ENCODE peak calls at places on chromosomes 6 and 20, in nine cellular contexts. W is neuronal stem cell, X is fibroblast of lung, Y is H9, D is endothelial cell of umbilical vein, M is endodermal cell, Q is neural progenitor cell, H is mesenchymal stem cell, V is IMR-90. G is an unnamed sample.

GRCh38 chr20:34709836-34710567 is 5.9 kb downstream of the TP53INP2 start:
- DNase-seq in M (peak), V (peak), H (peak), W (peak), Y (peak), X (peak), Q (peak), D (peak), G (peak)

GRCh38 chr6:128597956-128598355 is 77.6 kb upstream of the PTPRK start:
- DNase-seq in H (no peak), W (no peak), X (peak), Q (no peak), V (no peak), M (no peak), D (no peak), Y (no peak), G (no peak)

GRCh38 chr20:46811328-46812084 is 83.1 kb upstream of the EYA2 start:
- DNase-seq in V (no peak), X (no peak), Q (peak), W (no peak), H (no peak), M (peak), D (no peak), Y (no peak), G (no peak)

GRCh38 chr6:78533426-78533825 is 333.9 kb upstream of the IRAK1BP1 start:
- DNase-seq in Y (no peak), M (no peak), Q (no peak), V (peak), W (no peak), D (peak), X (peak), H (no peak), G (no peak)

GRCh38 chr6:154598403-154598802 is 87.9 kb upstream of the CNKSR3 start:
- DNase-seq in W (no peak), M (no peak), H (no peak), X (no peak), Q (peak), Y (peak), V (no peak), D (no peak), G (peak)

GRCh38 chr20:19998990-19999705 is 18.0 kb upstream of the NAA20 start:
- DNase-seq in M (no peak), X (no peak), V (no peak), D (no peak), H (no peak), W (no peak), Q (no peak), Y (no peak), G (no peak)

GRCh38 chr6:139883776-139884175 is 509.3 kb upstream of the CITED2 start:
- DNase-seq in M (no peak), H (peak), Y (no peak), D (no peak), W (no peak), Q (no peak), V (peak), X (peak), G (peak)

GRCh38 chr6:1267057-1267732 is 44.7 kb upstream of the FOXQ1 start:
- DNase-seq in D (no peak), Y (no peak), H (peak), Q (no peak), M (no peak), V (no peak), X (peak), W (no peak), G (no peak)

GRCh38 chr20:51732454-51732791 is 35.8 kb downstream of the ATP9A start:
- DNase-seq in D (no peak), H (peak), V (peak), Y (no peak), Q (no peak), W (no peak), M (no peak), X (peak), G (no peak)

DNA sequence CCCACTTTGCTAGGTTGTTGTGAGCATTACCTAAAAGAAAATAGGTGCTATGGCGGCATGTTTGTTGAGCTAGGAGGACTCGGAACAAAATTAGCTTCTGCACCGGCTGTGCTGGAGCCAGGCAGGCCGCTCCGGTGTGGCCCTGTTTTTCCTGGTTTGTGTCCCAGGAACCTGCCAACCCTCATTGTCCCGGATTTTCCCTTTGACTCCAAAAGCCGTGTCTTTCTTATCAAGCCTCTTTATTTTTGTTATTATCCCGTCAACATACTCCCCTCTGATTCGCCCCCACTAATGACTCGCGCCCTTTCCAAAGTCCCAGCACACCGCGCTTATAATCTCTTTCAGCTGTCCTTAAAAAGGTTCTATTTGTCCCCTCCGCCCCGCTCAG is 117.0 kb downstream of the MYLK4 start:
- DNase-seq in X (no peak), V (no peak), M (peak), Y (no peak), Q (no peak), D (no peak), W (no peak), H (no peak), G (peak)
- H3K9ac ChIP-seq in X (peak), V (no peak), M (no peak), Y (no peak), Q (no peak), D (peak), W (no peak), H (peak), G (peak)

GRCh38 chr6:111566873-111567517 is 38.7 kb downstream of the TRAF3IP2 start:
- DNase-seq in D (peak), X (peak), V (no peak), M (no peak), Y (no peak), W (no peak), Q (no peak), H (no peak), G (no peak)
- H3K9ac ChIP-seq in D (peak), X (peak), V (peak), M (no peak), Y (no peak), W (no peak), Q (peak), H (peak), G (no peak)

GRCh38 chr6:12051861-12052368 is 39.8 kb downstream of the HIVEP1 start:
- DNase-seq in M (no peak), W (no peak), H (peak), Y (no peak), Q (no peak), X (peak), D (no peak), V (peak), G (no peak)

GRCh38 chr6:12047304-12047703 is 35.2 kb downstream of the HIVEP1 start:
- DNase-seq in W (no peak), Q (no peak), M (no peak), X (no peak), D (no peak), V (no peak), Y (no peak), H (no peak), G (no peak)

GRCh38 chr6:12049165-12049564 is 37.1 kb downstream of the HIVEP1 start:
- DNase-seq in Q (no peak), M (no peak), D (no peak), Y (no peak), X (no peak), H (no peak), V (no peak), W (no peak), G (no peak)

GRCh38 chr6:12047792-12048432 is 35.8 kb downstream of the HIVEP1 start:
- DNase-seq in V (no peak), H (no peak), M (no peak), W (no peak), X (no peak), Q (no peak), D (no peak), Y (no peak), G (no peak)

DNA sequence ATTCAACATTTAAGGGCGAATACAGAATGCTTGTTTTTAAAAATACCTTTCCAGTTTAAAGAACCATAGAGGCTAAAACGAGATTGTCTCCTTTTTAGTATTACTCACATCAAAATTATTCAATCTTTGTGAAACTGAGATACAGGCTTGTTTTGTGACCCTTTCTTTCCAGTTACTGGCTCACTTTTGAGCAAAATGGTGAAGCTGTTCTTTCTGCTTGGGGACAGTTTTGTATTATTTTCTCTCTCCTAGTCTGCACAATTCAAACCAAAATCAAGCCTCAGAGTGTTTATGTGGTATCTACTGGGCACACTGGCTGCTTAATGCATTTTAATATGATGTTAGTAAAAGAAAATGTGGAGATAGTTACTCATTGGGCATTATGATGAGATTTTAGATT is 36.5 kb downstream of the HIVEP1 start:
- DNase-seq in Y (no peak), X (no peak), Q (no peak), V (no peak), H (no peak), M (no peak), W (no peak), D (no peak), G (no peak)
- H3K9ac ChIP-seq in Y (no peak), X (no peak), Q (no peak), V (no peak), H (no peak), M (no peak), W (no peak), D (no peak), G (no peak)

GRCh38 chr6:109872968-109873545 is 105.1 kb upstream of the GPR6 start:
- DNase-seq in W (no peak), H (no peak), M (no peak), D (no peak), Y (no peak), V (no peak), X (no peak), Q (no peak), G (no peak)
- H3K9ac ChIP-seq in W (no peak), H (no peak), M (no peak), D (no peak), Y (no peak), V (no peak), X (no peak), Q (no peak), G (no peak)

GRCh38 chr20:25032065-25032477 is 25.9 kb downstream of the ACSS1 start:
- DNase-seq in Y (no peak), V (no peak), Q (no peak), H (no peak), M (no peak), X (peak), D (no peak), W (no peak), G (no peak)
- H3K9ac ChIP-seq in Y (no peak), V (no peak), Q (no peak), H (no peak), M (no peak), X (no peak), D (no peak), W (peak), G (no peak)

G was measured in mesendoderm.